ENCODE peak calls at places on chromosomes 7 and 10, in five cellular contexts. N is AG08396, O is NCI-H1092 treated with DMSO at 0.1 percent for 48 hours, B is T-helper 1 cell, K is MCF 10A. Z is an unnamed sample.

GRCh38 chr10:49598986-49599385 is 11.1 kb upstream of the SLC18A3 start:
- DNase-seq in N (peak), O (no peak), B (no peak), K (no peak), Z (no peak)

GRCh38 chr10:85152488-85152887 is 824.1 kb downstream of the CCSER2 start:
- DNase-seq in N (no peak), O (no peak), B (no peak), K (no peak), Z (no peak)

GRCh38 chr10:8969853-8970252 is 915.4 kb downstream of the GATA3 start:
- DNase-seq in N (no peak), O (no peak), B (no peak), K (no peak), Z (no peak)

GRCh38 chr10:8070440-8070839 is 16.0 kb downstream of the GATA3 start:
- DNase-seq in N (no peak), O (no peak), B (no peak), K (peak), Z (no peak)

GRCh38 chr10:98664329-98665042 is 217.8 kb upstream of the HPS1 start:
- DNase-seq in N (peak), O (no peak), B (peak), K (peak), Z (peak)

GRCh38 chr7:33129806-33130153 is 416 bp downstream of the BBS9 start:
- DNase-seq in N (peak), O (no peak), B (no peak), K (no peak), Z (no peak)

GRCh38 chr7:43612128-43612527 is 29.2 kb downstream of the STK17A start:
- DNase-seq in N (no peak), O (no peak), B (no peak), K (no peak), Z (no peak)

GRCh38 chr10:94213980-94214379 is 148.8 kb downstream of the NOC3L start:
- DNase-seq in N (no peak), O (no peak), B (no peak), K (no peak), Z (no peak)

GRCh38 chr7:154965014-154965413 is 37.9 kb downstream of the PAXIP1 start:
- DNase-seq in N (no peak), O (no peak), B (no peak), K (no peak), Z (no peak)

GRCh38 chr10:93180402-93181040 is 106.8 kb downstream of the CYP26A1 start:
- DNase-seq in N (peak), O (no peak), B (no peak), K (no peak), Z (no peak)

GRCh38 chr10:50788951-50789904 is 49.5 kb downstream of the ASAH2B start:
- DNase-seq in N (peak), O (no peak), B (no peak), K (peak), Z (no peak)

GRCh38 chr10:109343293-109343692 is 580.0 kb downstream of the XPNPEP1 start:
- DNase-seq in N (no peak), O (no peak), B (no peak), K (no peak), Z (no peak)

GRCh38 chr10:119449760-119450461 is 92.6 kb downstream of the RGS10 start:
- DNase-seq in N (peak), O (no peak), B (no peak), K (peak), Z (no peak)

GRCh38 chr10:13977861-13978843 is 352.6 kb downstream of the FRMD4A start:
- DNase-seq in N (peak), O (no peak), B (no peak), K (peak), Z (no peak)

GRCh38 chr10:109450702-109451101 is 472.6 kb downstream of the XPNPEP1 start:
- DNase-seq in N (no peak), O (no peak), B (no peak), K (no peak), Z (no peak)

GRCh38 chr10:73044378-73045285 is 52.0 kb downstream of the P4HA1 start:
- DNase-seq in N (peak), O (no peak), B (no peak), K (peak), Z (no peak)

GRCh38 chr7:151381333-151382078 is 28.3 kb downstream of the WDR86 start:
- DNase-seq in N (no peak), O (no peak), B (no peak), K (no peak), Z (peak)

GRCh38 chr10:31350891-31351290 is 31.9 kb downstream of the ZEB1 start:
- DNase-seq in N (no peak), O (no peak), B (no peak), K (no peak), Z (no peak)

GRCh38 chr10:45425628-45426563 is 51.9 kb downstream of the ALOX5 start:
- DNase-seq in N (no peak), O (no peak), B (peak), K (peak), Z (no peak)

GRCh38 chr7:45186261-45186813 is 28.7 kb downstream of the RAMP3 start:
- DNase-seq in N (no peak), O (no peak), B (no peak), K (no peak), Z (no peak)

GRCh38 chr7:27567266-27567665 is 95.4 kb downstream of the HIBADH start:
- DNase-seq in N (no peak), O (no peak), B (no peak), K (no peak), Z (no peak)

GRCh38 chr10:35216303-35216905 is 89.8 kb downstream of the CREM start:
- DNase-seq in N (no peak), O (peak), B (peak), K (peak), Z (no peak)

GRCh38 chr10:30000802-30001571 is 58.4 kb downstream of the JCAD start:
- DNase-seq in N (peak), O (no peak), B (no peak), K (peak), Z (no peak)

GRCh38 chr10:132667613-132668394 is 118.1 kb downstream of the NKX6-2 start:
- DNase-seq in N (peak), O (no peak), B (no peak), K (peak), Z (no peak)

GRCh38 chr10:131722121-131722520 is 178.7 kb upstream of the PPP2R2D start:
- DNase-seq in N (no peak), O (no peak), B (no peak), K (no peak), Z (no peak)

GRCh38 chr10:133465950-133466474 is 12.3 kb downstream of the SCART1 start:
- DNase-seq in N (peak), O (no peak), B (no peak), K (no peak), Z (no peak)

Z was measured in memory B cell.